ENCODE peak calls at places on chromosomes 16 and 17, in four cellular contexts. W is naive thymus-derived CD4-positive, alpha-beta T cell; M is HFF-Myc; P is fibroblast of the aortic adventitia. V is an unnamed sample.

GRCh38 chr16:70252355-70252988 is 732 bp upstream of the EXOSC6 start:
- DNase-seq in P (peak), W (no peak), M (no peak), V (no peak)

GRCh38 chr16:31130336-31130812 is 5.2 kb downstream of the PRSS8 start:
- DNase-seq in W (no peak), M (no peak), P (no peak), V (no peak)

GRCh38 chr17:34601431-34601830 is 22.0 kb downstream of the TMEM132E start:
- DNase-seq in M (no peak), P (no peak), W (no peak), V (no peak)

GRCh38 chr17:21209511-21210175 is 4.3 kb downstream of the TMEM11 start:
- DNase-seq in P (no peak), M (no peak), W (no peak), V (no peak)

GRCh38 chr17:40093580-40094201 is 6.7 kb downstream of the NR1D1 start:
- DNase-seq in W (no peak), M (no peak), P (no peak), V (no peak)

GRCh38 chr16:50246299-50247122 is 19.8 kb upstream of the ADCY7 start:
- DNase-seq in P (no peak), M (no peak), W (no peak), V (no peak)

GRCh38 chr17:67585077-67585602 is 132.6 kb upstream of the NOL11 start:
- DNase-seq in W (no peak), M (no peak), P (no peak), V (no peak)

GRCh38 chr16:28293589-28293935 is 1.2 kb downstream of the SBK1 start:
- DNase-seq in W (no peak), P (no peak), M (no peak), V (no peak)

GRCh38 chr17:8900207-8900606 is 32.7 kb upstream of the PIK3R6 start:
- DNase-seq in P (no peak), M (no peak), W (no peak), V (no peak)

GRCh38 chr16:71303938-71304337 is 14.7 kb upstream of the CMTR2 start:
- DNase-seq in W (no peak), M (no peak), P (no peak), V (no peak)

GRCh38 chr17:7951143-7951792 is 19.3 kb downstream of the CNTROB start:
- DNase-seq in M (no peak), W (peak), P (no peak), V (no peak)

GRCh38 chr16:27486344-27486743 is 63.4 kb downstream of the GTF3C1 start:
- DNase-seq in W (no peak), M (no peak), P (no peak), V (peak)

GRCh38 chr17:27420211-27420950 is 35.9 kb upstream of the KSR1 start:
- DNase-seq in W (no peak), M (no peak), P (no peak), V (no peak)

GRCh38 chr16:30533748-30534367 is 800 bp downstream of the ZNF747 start:
- DNase-seq in P (no peak), M (no peak), W (no peak), V (no peak)

GRCh38 chr17:1762906-1763829 is 1.3 kb downstream of the SERPINF1 start:
- DNase-seq in P (peak), M (peak), W (no peak), V (no peak)

GRCh38 chr17:39612935-39613465 is 5.3 kb upstream of the NEUROD2 start:
- DNase-seq in M (no peak), P (no peak), W (no peak), V (no peak)

GRCh38 chr16:31472559-31473203 is 729 bp downstream of the TGFB1I1 start:
- DNase-seq in P (peak), W (peak), M (peak), V (no peak)

GRCh38 chr16:56610017-56610608 is 1.7 kb downstream of the MT2A start:
- DNase-seq in P (peak), M (no peak), W (peak), V (peak)

GRCh38 chr16:17224859-17225258 is 245.9 kb downstream of the XYLT1 start:
- DNase-seq in M (peak), W (no peak), P (peak), V (peak)

GRCh38 chr16:79598341-79599181 is 2.0 kb downstream of the MAF start:
- DNase-seq in W (peak), M (no peak), P (no peak), V (no peak)

GRCh38 chr16:7628981-7629380 is 296.3 kb downstream of the RBFOX1 start:
- DNase-seq in P (no peak), W (no peak), M (no peak), V (no peak)

GRCh38 chr16:81945665-81946064 is 65.6 kb downstream of the SDR42E1 start:
- DNase-seq in P (peak), W (no peak), M (no peak), V (no peak)

GRCh38 chr17:75152523-75152922 is 1.8 kb downstream of the JPT1 start:
- DNase-seq in P (no peak), M (no peak), W (no peak), V (no peak)

GRCh38 chr16:82199209-82199608 is 29.2 kb upstream of the MPHOSPH6 start:
- DNase-seq in W (no peak), P (no peak), M (no peak), V (no peak)

GRCh38 chr17:40806131-40806530 is 6.4 kb upstream of the KRT28 start:
- DNase-seq in M (no peak), P (no peak), W (no peak), V (no peak)

GRCh38 chr16:29835926-29836325 is 15.7 kb downstream of the MVP start:
- DNase-seq in M (no peak), W (no peak), P (no peak), V (no peak)

GRCh38 chr17:77161953-77162352 is 21.2 kb downstream of the SEC14L1 start:
- DNase-seq in W (no peak), M (no peak), P (no peak), V (no peak)

GRCh38 chr16:69049146-69049545 is 56.3 kb upstream of the HAS3 start:
- DNase-seq in M (no peak), W (no peak), P (peak), V (no peak)

GRCh38 chr16:3654249-3654991 is at the start of gene DNASE1:
- DNase-seq in W (peak), M (no peak), P (peak), V (peak)

GRCh38 chr16:79042141-79042540 is 558.4 kb downstream of the MAF start:
- DNase-seq in W (no peak), M (no peak), P (no peak), V (no peak)

GRCh38 chr17:37478187-37478586 is 11.5 kb upstream of the DUSP14 start:
- DNase-seq in P (peak), M (no peak), W (no peak), V (no peak)

GRCh38 chr17:55264640-55265298 is at the start of gene HLF:
- DNase-seq in W (peak), P (peak), M (no peak), V (peak)

DNA sequence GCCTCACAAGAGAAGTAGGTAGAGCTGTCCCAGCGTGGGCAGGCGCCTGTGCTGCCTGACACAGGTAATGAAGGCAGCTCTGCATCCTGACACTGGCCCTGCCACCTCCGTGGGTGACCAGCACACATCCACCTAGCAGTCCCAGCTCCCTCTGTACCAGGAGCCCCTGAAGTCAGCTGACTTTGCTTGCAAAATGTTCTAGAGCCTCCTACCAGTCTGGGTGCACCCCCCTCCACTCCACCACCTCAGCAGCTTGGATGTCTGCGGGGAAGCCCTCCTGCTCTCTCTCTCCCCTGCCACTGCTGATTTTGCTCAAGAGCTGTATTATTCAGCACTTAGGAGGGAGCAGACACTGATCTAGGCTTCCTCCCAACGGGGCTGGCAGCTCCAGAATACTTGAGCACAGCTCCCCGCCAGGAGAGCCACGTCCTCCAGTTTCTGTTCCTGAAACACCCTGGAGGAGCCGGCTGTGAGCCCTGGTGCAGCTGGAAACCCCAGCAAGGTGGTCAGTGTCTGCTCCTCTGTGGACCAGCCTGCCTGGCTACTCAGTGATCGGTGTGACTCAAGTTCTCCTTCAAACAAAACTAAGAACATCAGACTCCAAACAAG is 1.0 kb downstream of the RNF166 start:
- DNase-seq in W (peak), M (no peak), P (peak), V (peak)
- H3K4me3 ChIP-seq in W (peak), M (peak), P (peak), V (peak)

GRCh38 chr16:76278976-76279375 is 1.8 kb downstream of the CNTNAP4 start:
- DNase-seq in P (peak), W (no peak), M (no peak), V (peak)

GRCh38 chr16:76278086-76278485 is 885 bp downstream of the CNTNAP4 start:
- DNase-seq in P (no peak), M (no peak), W (no peak), V (no peak)

GRCh38 chr16:76280421-76280820 is 3.2 kb downstream of the CNTNAP4 start:
- DNase-seq in P (no peak), M (no peak), W (no peak), V (no peak)

GRCh38 chr16:76277099-76278030 is at the start of gene CNTNAP4:
- DNase-seq in P (no peak), M (no peak), W (no peak), V (no peak)
- H3K4me3 ChIP-seq in P (no peak), M (no peak), W (no peak), V (no peak)

DNA sequence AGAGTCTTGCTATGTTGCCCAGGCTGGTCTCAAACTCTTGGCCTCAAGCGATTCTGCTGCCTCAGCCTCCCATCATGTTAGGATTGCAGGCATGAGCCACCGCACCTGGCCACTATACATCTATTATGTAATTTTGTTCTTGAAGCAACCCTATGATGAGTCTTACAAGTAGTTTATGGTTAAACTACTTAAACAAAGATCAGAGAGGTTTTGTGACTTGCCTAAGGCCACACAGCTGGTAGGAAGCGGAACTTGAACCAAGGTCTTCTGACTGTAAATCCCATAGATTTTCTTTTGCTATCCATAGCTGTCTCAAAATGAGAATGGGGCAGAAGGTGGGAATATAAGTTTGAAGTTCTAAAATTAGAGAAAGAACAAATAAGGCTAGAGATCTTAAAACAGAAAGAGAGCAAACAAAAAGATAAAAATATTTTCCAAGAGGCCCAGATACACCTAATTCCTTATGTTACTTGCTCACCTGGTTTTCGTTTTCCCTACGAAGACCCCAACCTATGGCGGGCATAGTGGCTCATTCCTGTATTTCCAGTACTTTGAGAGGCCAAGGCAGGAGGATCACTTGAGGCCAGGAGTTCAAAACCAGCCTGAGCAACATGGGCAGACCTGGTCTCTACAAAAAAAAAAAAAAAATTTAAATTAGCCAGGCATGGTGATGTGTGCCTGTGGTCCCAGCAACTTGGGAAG is 32.4 kb downstream of the VWA3A start:
- DNase-seq in W (no peak), P (no peak), M (no peak), V (no peak)
- H3K4me3 ChIP-seq in W (no peak), P (no peak), M (no peak), V (no peak)

DNA sequence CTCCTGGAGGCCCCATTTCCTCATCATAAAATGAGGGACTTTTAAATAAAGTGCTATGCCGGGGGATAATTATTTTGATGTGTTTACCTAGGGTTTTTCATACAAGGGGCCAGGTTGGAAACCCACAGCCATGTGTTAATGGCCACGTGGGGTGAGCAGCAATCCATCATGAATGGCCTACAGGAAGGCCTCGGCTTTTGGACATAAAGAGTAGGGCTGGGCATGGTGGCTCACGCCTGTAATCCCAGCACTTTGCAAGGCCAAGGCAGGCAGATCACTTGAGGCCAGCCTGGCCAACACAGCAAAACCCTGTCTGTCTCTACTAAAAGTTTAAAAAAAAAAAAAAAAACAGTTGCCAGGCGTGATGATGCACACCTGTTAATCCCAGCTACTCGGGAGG is 40.3 kb downstream of the MEAK7 start:
- DNase-seq in P (no peak), W (no peak), M (no peak), V (no peak)
- H3K4me3 ChIP-seq in P (no peak), W (no peak), M (no peak), V (no peak)

V was measured in Jurkat, Clone E6-1.